ENCODE peak calls at places on chromosomes 3 and 15, in seven cellular contexts. A is MM.1S, P is BE2C, O is ovary, S is SK-N-SH, W is psoas muscle, F is A673. D is an unnamed sample.

GRCh38 chr15:84973492-84974460 is 7.9 kb upstream of the PDE8A start:
- DNase-seq in O (no peak), W (no peak), F (peak; percentile 95), A (no peak), P (no peak), S (no peak), D (no peak)

GRCh38 chr15:80580536-80581260 is 114.4 kb upstream of the ABHD17C start:
- DNase-seq in A (no peak), F (no peak), O (no peak), S (no peak), W (no peak), P (no peak), D (no peak)

GRCh38 chr3:13277860-13278531 is 142.1 kb downstream of the NUP210 start:
- DNase-seq in F (peak; percentile 8), S (no peak), P (no peak), O (no peak), A (no peak), W (peak; percentile 50), D (no peak)

GRCh38 chr15:98647026-98647773 is 1.1 kb upstream of the IGF1R start:
- DNase-seq in W (peak; percentile 83), S (peak; percentile 87), P (peak; percentile 81), A (peak; percentile 85), F (peak; percentile 86), O (peak; percentile 89), D (peak; percentile 78)

GRCh38 chr3:145190138-145190537 is 970.8 kb downstream of the PLOD2 start:
- DNase-seq in P (no peak), F (no peak), W (no peak), A (no peak), O (no peak), S (no peak), D (no peak)

GRCh38 chr3:114126461-114126860 is 52.4 kb downstream of the DRD3 start:
- DNase-seq in W (no peak), F (no peak), O (no peak), P (no peak), A (no peak), S (no peak), D (no peak)

GRCh38 chr15:52183562-52184173 is 7.5 kb downstream of the GNB5 start:
- DNase-seq in A (peak; percentile 43), O (peak; percentile 56), P (peak; percentile 52), F (no peak), S (peak; percentile 27), W (no peak), D (peak; percentile 19)

GRCh38 chr3:23807161-23808015 is 1.6 kb downstream of the UBE2E1 start:
- DNase-seq in F (peak; percentile 32), A (peak; percentile 45), O (no peak), W (no peak), S (no peak), P (no peak), D (no peak)

GRCh38 chr3:57434041-57434440 is 110.1 kb downstream of the DNAH12 start:
- DNase-seq in O (no peak), A (peak; percentile 21), P (no peak), W (no peak), S (peak; percentile 40), F (peak; percentile 35), D (no peak)

GRCh38 chr15:63277893-63278505 is 594 bp downstream of the APH1B start:
- DNase-seq in W (no peak), P (no peak), S (no peak), A (no peak), F (no peak), O (no peak), D (no peak)

GRCh38 chr3:71226565-71227281 is 356.8 kb downstream of the FOXP1 start:
- DNase-seq in S (no peak), O (no peak), W (peak; percentile 70), F (no peak), A (no peak), P (no peak), D (peak; percentile 19)

GRCh38 chr3:134457331-134458125 is 28.3 kb downstream of the ANAPC13 start:
- DNase-seq in S (peak; percentile 19), O (no peak), P (no peak), W (no peak), A (no peak), F (no peak), D (no peak)

GRCh38 chr3:134449951-134450350 is 35.8 kb downstream of the ANAPC13 start:
- DNase-seq in A (no peak), P (no peak), O (no peak), W (no peak), F (no peak), S (no peak), D (no peak)

GRCh38 chr3:134456121-134456520 is 29.7 kb downstream of the ANAPC13 start:
- DNase-seq in A (no peak), F (no peak), S (no peak), O (no peak), P (no peak), W (no peak), D (no peak)

GRCh38 chr3:134449277-134449676 is 36.5 kb downstream of the ANAPC13 start:
- DNase-seq in W (no peak), O (no peak), S (peak; percentile 29), P (peak; percentile 34), F (peak; percentile 58), A (no peak), D (peak; percentile 39)

DNA sequence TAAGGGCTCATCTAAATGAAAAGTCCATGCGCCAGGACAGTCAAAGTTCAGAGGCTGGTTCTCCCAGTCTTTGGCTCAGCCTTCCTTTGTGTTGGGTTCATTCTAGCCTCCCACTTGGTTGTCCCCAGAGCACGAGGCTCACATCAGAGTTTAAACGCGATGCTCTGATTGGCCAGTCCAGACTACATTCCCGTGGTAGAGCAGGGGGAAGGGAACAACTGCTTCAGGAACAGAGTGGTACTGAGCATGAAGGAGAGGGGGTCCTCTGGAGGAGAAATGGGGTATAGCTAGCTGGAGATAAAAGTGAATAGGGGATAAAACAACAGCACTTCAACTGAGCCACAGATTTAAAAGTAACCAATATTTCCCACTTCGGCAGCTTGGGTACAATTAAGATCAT is 32.2 kb downstream of the ANAPC13 start:
- DNase-seq in F (peak; percentile 57), O (no peak), A (no peak), S (peak; percentile 20), P (no peak), W (no peak), D (no peak)
- TF ChIP-seq CTCF in F (peak; percentile 54), O (no peak), A (peak; percentile 9), S (peak; percentile 30), P (peak; percentile 43), W (no peak), D (no peak)

GRCh38 chr3:31962801-31963205 is 18.3 kb downstream of the OSBPL10 start:
- DNase-seq in F (no peak), S (no peak), P (no peak), W (no peak), A (no peak), O (no peak), D (no peak)

GRCh38 chr3:31957106-31957505 is 24.0 kb downstream of the OSBPL10 start:
- DNase-seq in S (no peak), A (no peak), F (no peak), P (no peak), W (no peak), O (no peak), D (no peak)

GRCh38 chr3:31958721-31959152 is 22.3 kb downstream of the OSBPL10 start:
- DNase-seq in P (no peak), A (no peak), S (peak; percentile 14), F (no peak), W (no peak), O (no peak), D (no peak)

GRCh38 chr3:31959951-31960792 is 20.9 kb downstream of the OSBPL10 start:
- DNase-seq in P (no peak), W (no peak), A (no peak), F (no peak), O (no peak), S (no peak), D (no peak)

DNA sequence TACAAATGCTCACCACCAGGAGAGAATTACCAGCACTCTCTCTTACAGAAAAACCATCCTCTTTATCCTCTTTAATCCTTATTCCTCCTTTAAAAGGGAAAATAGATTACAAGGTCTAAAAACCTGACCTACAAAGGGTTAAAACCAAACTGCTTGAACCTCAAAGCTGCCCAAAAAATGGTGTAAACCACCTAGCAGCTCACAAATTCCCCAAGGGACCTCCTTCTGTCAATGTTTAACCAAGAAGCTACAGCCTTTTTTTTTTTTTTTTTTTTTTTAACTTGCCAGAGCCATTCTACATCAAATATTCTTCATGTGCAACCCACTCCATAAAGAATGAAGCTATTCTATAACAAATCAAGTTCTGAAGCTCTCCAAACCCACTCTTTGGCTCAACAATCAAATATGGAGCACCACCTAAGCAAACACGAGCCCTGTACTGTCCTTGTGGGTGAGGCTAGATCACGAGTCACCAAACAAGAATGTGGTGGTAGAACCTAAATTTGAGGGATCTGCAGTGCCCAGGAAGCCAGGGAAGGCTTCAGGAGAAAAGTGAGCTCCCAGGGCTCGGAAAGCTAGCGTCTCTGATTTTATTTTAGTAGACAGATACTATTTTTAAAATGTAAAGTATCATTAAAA is 20.1 kb downstream of the OSBPL10 start:
- DNase-seq in O (no peak), A (no peak), P (no peak), F (no peak), S (no peak), W (no peak), D (no peak)
- H3K4me3 ChIP-seq in O (no peak overlapping the region), A (no peak overlapping the region), P (no peak overlapping the region), F (no peak overlapping the region), S (no peak overlapping the region), W (no peak overlapping the region), D (no peak overlapping the region)

DNA sequence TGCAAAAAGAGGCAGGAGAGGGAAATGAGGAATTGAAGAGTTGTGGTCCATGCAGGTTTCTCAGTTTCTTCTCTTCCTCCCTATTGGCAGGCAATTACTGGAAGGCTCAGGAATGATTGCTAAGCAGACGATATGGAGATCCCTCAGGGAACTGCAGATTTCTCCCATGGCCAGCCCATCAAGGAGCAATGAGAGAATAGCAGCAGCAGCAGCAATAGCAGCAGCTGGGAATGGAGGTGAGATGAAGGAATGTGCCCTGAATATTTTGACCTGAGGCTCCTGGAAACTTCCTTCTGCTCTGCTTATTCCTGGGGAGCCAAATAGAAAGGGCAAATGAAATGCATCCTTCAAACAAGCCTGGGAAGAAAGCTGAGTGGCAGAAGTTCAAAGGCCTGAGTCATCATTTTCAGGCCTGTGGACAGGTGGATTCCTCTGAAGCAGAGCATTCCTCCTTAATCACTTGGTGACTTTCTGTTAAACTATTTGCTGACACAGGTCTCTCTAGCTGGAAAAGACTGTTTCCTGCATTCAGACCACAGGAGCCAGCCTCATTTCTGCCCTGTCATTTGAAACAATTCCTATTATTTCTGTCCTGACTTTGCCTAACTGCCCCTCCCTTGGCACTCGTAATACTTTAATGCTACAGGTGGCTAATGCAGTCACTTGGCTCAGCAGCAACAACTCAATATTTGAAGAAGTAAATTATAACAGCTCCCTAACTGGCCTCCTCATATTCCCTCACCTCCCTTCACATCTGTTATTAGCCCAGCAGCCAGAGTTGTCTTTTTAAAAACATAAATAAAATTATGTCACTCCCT is 146.9 kb upstream of the GADL1 start:
- DNase-seq in W (no peak), O (no peak), S (no peak), P (no peak), F (peak; percentile 28), A (no peak), D (no peak)
- H3K4me1 ChIP-seq in W (peaks cover 16% of the 10 kb centered on the region), O (no peaks in the 10 kb centered on the region), S (no peaks in the 10 kb centered on the region), P (no peaks in the 10 kb centered on the region), F (no peaks in the 10 kb centered on the region), A (peaks cover 6% of the 10 kb centered on the region), D (no peaks in the 10 kb centered on the region)

GRCh38 chr3:53658613-53659193 is 164.3 kb downstream of the CACNA1D start:
- DNase-seq in O (no peak), F (no peak), S (no peak), A (no peak), W (no peak), P (no peak), D (peak; percentile 12)
- TF ChIP-seq CTCF in O (no peak), F (no peak), S (no peak), A (no peak), W (no peak), P (no peak), D (no peak)